ENCODE peak calls at places on chromosomes 12 and 14, in eight cellular contexts. X is type B pancreatic cell, T is mesothelial cell of epicardium, R is HFFc6, Y is prostate gland, N is progenitor cell of endocrine pancreas, B is NB4, G is AG04450. C is an unnamed sample.

GRCh38 chr12:65415826-65416225 is 137.3 kb downstream of the MSRB3 start:
- DNase-seq in T (no peak), X (no peak), Y (no peak), N (no peak), R (peak; percentile 38), B (no peak), G (no peak), C (no peak)

GRCh38 chr14:39488600-39488999 is 56.4 kb upstream of the FBXO33 start:
- DNase-seq in T (no peak), G (no peak), N (no peak), R (peak; percentile 40), B (no peak), Y (no peak), X (no peak), C (no peak)

GRCh38 chr12:6425588-6426531 is 18.9 kb upstream of the CD27 start:
- DNase-seq in G (no peak), N (no peak), Y (no peak), T (no peak), R (no peak), X (peak; percentile 62), B (peak; percentile 16), C (no peak)

GRCh38 chr14:36723551-36723950 is 61.9 kb downstream of the PAX9 start:
- DNase-seq in G (no peak), B (no peak), N (no peak), R (no peak), Y (no peak), T (no peak), X (no peak), C (no peak)

GRCh38 chr14:24340606-24341005 is 815 bp upstream of the RIPK3 start:
- DNase-seq in T (no peak), B (no peak), G (no peak), N (no peak), Y (no peak), X (no peak), R (no peak), C (no peak)

GRCh38 chr14:97924922-97925613 is 1127.9 kb downstream of the VRK1 start:
- DNase-seq in N (no peak), B (no peak), Y (no peak), R (no peak), G (no peak), X (no peak), T (no peak), C (no peak)

GRCh38 chr12:47346251-47347019 is 266.7 kb upstream of the AMIGO2 start:
- DNase-seq in B (no peak), T (no peak), Y (no peak), N (no peak), G (no peak), X (no peak), R (no peak), C (no peak)

GRCh38 chr12:127809236-127809635 is 457.7 kb upstream of the TMEM132C start:
- DNase-seq in N (no peak), B (peak; percentile 18), R (peak; percentile 31), X (no peak), Y (no peak), G (no peak), T (no peak), C (no peak)

GRCh38 chr12:53289891-53290290 is 5.5 kb upstream of the PFDN5 start:
- DNase-seq in X (no peak), R (peak; percentile 30), B (no peak), T (no peak), Y (no peak), G (no peak), N (no peak), C (no peak)

GRCh38 chr14:73339846-73340565 is 102.7 kb downstream of the PAPLN start:
- DNase-seq in B (no peak), T (no peak), R (no peak), Y (no peak), N (no peak), G (no peak), X (no peak), C (no peak)

GRCh38 chr14:91228112-91229004 is 16.1 kb downstream of the GPR68 start:
- DNase-seq in R (peak; percentile 49), B (peak; percentile 87), X (no peak), G (no peak), N (no peak), T (no peak), Y (no peak), C (no peak)

GRCh38 chr14:27050195-27050594 is 452.4 kb upstream of the NOVA1 start:
- DNase-seq in T (no peak), R (no peak), Y (no peak), N (no peak), X (no peak), B (no peak), G (no peak), C (no peak)

GRCh38 chr14:96629082-96629481 is 126.9 kb downstream of the PAPOLA start:
- DNase-seq in X (peak; percentile 39), B (no peak), Y (no peak), R (no peak), N (peak; percentile 0), G (no peak), T (no peak), C (peak; percentile 63)

GRCh38 chr12:79844693-79845092 is 90.2 kb downstream of the PPP1R12A start:
- DNase-seq in G (peak; percentile 45), R (peak; percentile 64), T (no peak), B (no peak), Y (no peak), X (no peak), N (no peak), C (no peak)

GRCh38 chr12:1691123-1692007 is 495 bp downstream of the ADIPOR2 start:
- DNase-seq in X (peak; percentile 77), T (no peak), N (peak; percentile 77), G (no peak), B (peak; percentile 76), Y (peak; percentile 21), R (no peak), C (peak; percentile 86)

GRCh38 chr12:21697829-21698630 is 40.4 kb upstream of the LDHB start:
- DNase-seq in R (peak; percentile 3), G (peak; percentile 11), X (no peak), N (no peak), Y (no peak), T (no peak), B (peak; percentile 56), C (no peak)

GRCh38 chr14:76762617-76763361 is 1.5 kb downstream of the VASH1 start:
- DNase-seq in Y (peak; percentile 2), B (no peak), R (no peak), X (peak; percentile 55), N (no peak), T (no peak), G (no peak), C (peak; percentile 75)

GRCh38 chr14:98907981-98908544 is 363.9 kb downstream of the BCL11B start:
- DNase-seq in N (no peak), B (no peak), G (no peak), R (no peak), Y (no peak), T (no peak), X (no peak), C (no peak)

GRCh38 chr12:27549231-27549800 is 25.3 kb downstream of the PPFIBP1 start:
- DNase-seq in B (peak; percentile 67), G (no peak), X (no peak), T (no peak), Y (no peak), R (peak; percentile 86), N (no peak), C (no peak)

GRCh38 chr12:23810327-23810902 is 139.1 kb downstream of the SOX5 start:
- DNase-seq in N (no peak), B (no peak), T (no peak), R (no peak), X (no peak), G (no peak), Y (no peak), C (no peak)

GRCh38 chr14:105858676-105859025 is 332.3 kb downstream of the TMEM121 start:
- DNase-seq in X (peak; percentile 47), N (no peak), B (peak; percentile 58), R (no peak), Y (no peak), G (no peak), T (no peak), C (no peak)

GRCh38 chr14:96235426-96235825 is 20.6 kb upstream of the BDKRB1 start:
- DNase-seq in N (no peak), Y (no peak), G (no peak), T (no peak), B (no peak), X (no peak), R (no peak), C (no peak)

DNA sequence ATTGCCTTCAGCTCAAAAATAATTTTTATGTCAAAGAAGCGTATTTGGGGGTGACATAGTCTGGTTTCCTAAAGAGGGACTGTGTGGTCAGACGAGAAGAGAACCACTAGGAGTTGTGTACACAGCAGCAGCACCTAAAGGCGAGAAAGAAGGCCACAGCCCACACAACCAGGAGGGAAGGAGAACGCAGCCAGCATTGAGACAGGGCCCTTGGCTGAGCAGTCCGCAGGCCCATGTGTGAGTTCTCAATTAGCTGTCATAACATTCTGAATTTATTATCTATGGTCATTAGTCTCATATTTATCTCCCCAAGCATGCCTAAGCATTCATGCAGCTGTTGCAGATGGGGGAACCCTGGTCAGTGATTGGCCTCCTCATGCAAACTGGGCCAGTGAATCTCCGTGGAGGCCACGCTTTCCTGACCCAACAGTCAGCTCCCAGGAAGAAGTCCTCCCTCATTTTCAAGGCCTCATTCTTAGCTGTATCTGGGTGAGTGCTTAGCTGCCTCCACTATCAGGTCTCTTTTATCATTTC is 81.2 kb upstream of the ATF7IP start:
- DNase-seq in R (no peak), B (no peak), X (no peak), G (no peak), T (no peak), N (no peak), Y (no peak), C (no peak)
- TF ChIP-seq CTCF in R (no peak), B (no peak), X (no peak), G (no peak), T (no peak), N (no peak), Y (no peak), C (no peak)

DNA sequence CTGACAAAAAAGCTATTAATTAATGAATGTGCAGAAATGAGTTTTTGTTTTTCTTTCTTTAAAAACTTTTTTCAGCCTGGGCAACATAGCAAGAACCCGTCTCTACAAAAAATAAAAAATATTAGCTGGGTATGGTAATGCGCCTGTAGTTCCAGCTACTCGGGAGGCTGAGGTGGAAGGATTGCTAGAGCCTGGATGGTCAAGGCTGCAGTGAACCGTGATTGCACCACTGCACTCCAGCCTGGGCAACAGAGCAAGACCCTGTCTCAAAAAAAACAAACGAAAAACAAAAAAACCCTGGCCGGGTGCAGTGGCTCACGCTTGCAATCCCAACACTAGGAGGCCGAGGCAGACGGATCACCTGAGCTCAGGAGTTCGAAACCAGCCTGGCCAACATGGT is 7.9 kb downstream of the GIT2 start:
- DNase-seq in T (no peak), N (no peak), G (no peak), X (no peak), Y (no peak), R (no peak), B (no peak), C (peak; percentile 36)
- TF ChIP-seq CTCF in T (no peak), N (no peak), G (no peak), X (no peak), Y (no peak), R (no peak), B (no peak), C (no peak)

GRCh38 chr14:68926236-68926635 is 52.9 kb downstream of the ACTN1 start:
- DNase-seq in N (no peak), R (no peak), B (peak; percentile 42), T (no peak), X (no peak), Y (no peak), G (no peak), C (no peak)
- TF ChIP-seq CTCF in N (peak; percentile 28), R (peak; percentile 74), B (peak; percentile 69), T (no peak), X (peak; percentile 45), Y (no peak), G (peak; percentile 55), C (peak; percentile 41)

GRCh38 chr14:88463318-88463717 is 77.9 kb downstream of the SPATA7 start:
- DNase-seq in Y (no peak), N (no peak), G (no peak), X (no peak), T (no peak), B (peak; percentile 30), R (peak; percentile 21), C (no peak)
- TF ChIP-seq CTCF in Y (peak; percentile 31), N (peak; percentile 37), G (peak; percentile 36), X (peak; percentile 58), T (peak; percentile 48), B (peak; percentile 34), R (peak; percentile 78), C (peak; percentile 18)